ENCODE peak calls at places on chromosomes 13 and 19, in five cellular contexts. N is colonic mucosa; J is CD8-positive, alpha-beta memory T cell; E is activated CD8-positive, alpha-beta T cell treated with anti-CD3 and anti-CD28 coated beads, Interleukin-2, amount 10 ng/mL, durations not matched to agents 7 days and 5 days; L is WERI-Rb-1. H is an unnamed sample.

GRCh38 chr13:109745060-109745459 is 41.3 kb downstream of the IRS2 start:
- DNase-seq in E (no peak), L (no peak), N (no peak), J (no peak), H (no peak)

GRCh38 chr19:36488118-36488815 is 1.1 kb downstream of the ZNF566 start:
- DNase-seq in E (no peak), J (no peak), N (no peak), L (no peak), H (no peak)

GRCh38 chr19:49442793-49443365 is 1.6 kb upstream of the SLC17A7 start:
- DNase-seq in E (peak), J (peak), N (peak), L (peak), H (peak)

GRCh38 chr19:39104104-39104708 is 20.0 kb downstream of the ACP7 start:
- DNase-seq in L (no peak), E (no peak), J (no peak), N (no peak), H (no peak)

GRCh38 chr13:19586904-19587634 is 25.7 kb upstream of the TPTE2 start:
- DNase-seq in N (peak), L (no peak), J (peak), E (peak), H (no peak)

GRCh38 chr13:44306401-44307192 is 67.0 kb upstream of the SERP2 start:
- DNase-seq in L (peak), J (no peak), N (peak), E (no peak), H (no peak)

GRCh38 chr19:1076951-1077350 is 10.0 kb downstream of the ARHGAP45 start:
- DNase-seq in N (peak), E (peak), J (peak), L (no peak), H (no peak)

GRCh38 chr19:38173324-38174041 is 50.5 kb downstream of the DPF1 start:
- DNase-seq in J (no peak), N (no peak), L (no peak), E (no peak), H (peak)

GRCh38 chr13:87923713-87924112 is 252.5 kb downstream of the SLITRK5 start:
- DNase-seq in N (no peak), L (no peak), E (no peak), J (no peak), H (peak)

GRCh38 chr13:27593267-27593666 is 27.1 kb downstream of the LNX2 start:
- DNase-seq in E (no peak), N (no peak), J (no peak), L (no peak), H (no peak)

GRCh38 chr13:43434185-43434584 is 352.6 kb downstream of the ENOX1 start:
- DNase-seq in N (no peak), E (no peak), L (no peak), J (no peak), H (no peak)

GRCh38 chr13:101881593-101881992 is 429.1 kb downstream of the ITGBL1 start:
- DNase-seq in J (no peak), L (no peak), N (no peak), E (no peak), H (peak)

GRCh38 chr13:111247552-111247951 is 72.9 kb upstream of the TEX29 start:
- DNase-seq in E (no peak), L (no peak), N (peak), J (no peak), H (no peak)

GRCh38 chr13:87820221-87820620 is 149.1 kb downstream of the SLITRK5 start:
- DNase-seq in J (no peak), E (no peak), N (no peak), L (no peak), H (no peak)

GRCh38 chr13:93039131-93039530 is 187.5 kb upstream of the GPC6 start:
- DNase-seq in N (no peak), L (no peak), E (no peak), J (no peak), H (no peak)

GRCh38 chr13:43284162-43284561 is 260.8 kb downstream of the DNAJC15 start:
- DNase-seq in L (no peak), J (no peak), E (no peak), N (no peak), H (no peak)